ENCODE peak calls at places on chromosomes 1 and 21, in ten cellular contexts. One of them, this sample, is unnamed.
A peak's percentile ranks its signal among the peaks of the same experiment; 100 is the strongest.

GRCh38 chr21:37207441-37208009 is 59.6 kb downstream of the VPS26C start:
- DNase-seq in stimulated activated effector memory CD8-positive, alpha-beta T cell treated with anti-CD3 and anti-CD28 coated beads, Interleukin-12 subunit alpha, Interleukin-12 subunit beta, amount 100 ng/mL, for 72 hours: no peak
- DNase-seq in colonic mucosa: no peak
- DNase-seq in Peyer's patch: peak; percentile 27
- DNase-seq in A172: peak; percentile 25
- DNase-seq in left ventricle myocardium superior: peak; percentile 42
- DNase-seq in GM04503: no peak
- DNase-seq in stimulated activated CD4-positive, alpha-beta T cell treated with anti-CD3 and anti-CD28 coated beads, Interleukin-4, amount 100 ng/mL, for 24 hours: no peak
- DNase-seq in activated CD4-positive, alpha-beta T cell treated with anti-CD3 and anti-CD28 coated beads, Interleukin-2, amount 50 U/mL, for 1 hour: no peak
- DNase-seq in AML-193: no peak
- DNase-seq in this sample: no peak

GRCh38 chr1:117561071-117561470 is 44.8 kb upstream of the TENT5C start:
- DNase-seq in A172: no peak
- DNase-seq in AML-193: no peak
- DNase-seq in GM04503: no peak
- DNase-seq in stimulated activated CD4-positive, alpha-beta T cell treated with anti-CD3 and anti-CD28 coated beads, Interleukin-4, amount 100 ng/mL, for 24 hours: no peak
- DNase-seq in activated CD4-positive, alpha-beta T cell treated with anti-CD3 and anti-CD28 coated beads, Interleukin-2, amount 50 U/mL, for 1 hour: no peak
- DNase-seq in Peyer's patch: no peak
- DNase-seq in stimulated activated effector memory CD8-positive, alpha-beta T cell treated with anti-CD3 and anti-CD28 coated beads, Interleukin-12 subunit alpha, Interleukin-12 subunit beta, amount 100 ng/mL, for 72 hours: no peak
- DNase-seq in left ventricle myocardium superior: no peak
- DNase-seq in colonic mucosa: no peak
- DNase-seq in this sample: no peak

GRCh38 chr1:67020304-67020703 is 33.6 kb downstream of the SLC35D1 start:
- DNase-seq in A172: no peak
- DNase-seq in colonic mucosa: no peak
- DNase-seq in AML-193: no peak
- DNase-seq in stimulated activated effector memory CD8-positive, alpha-beta T cell treated with anti-CD3 and anti-CD28 coated beads, Interleukin-12 subunit alpha, Interleukin-12 subunit beta, amount 100 ng/mL, for 72 hours: no peak
- DNase-seq in GM04503: no peak
- DNase-seq in activated CD4-positive, alpha-beta T cell treated with anti-CD3 and anti-CD28 coated beads, Interleukin-2, amount 50 U/mL, for 1 hour: no peak
- DNase-seq in stimulated activated CD4-positive, alpha-beta T cell treated with anti-CD3 and anti-CD28 coated beads, Interleukin-4, amount 100 ng/mL, for 24 hours: no peak
- DNase-seq in Peyer's patch: no peak
- DNase-seq in left ventricle myocardium superior: no peak
- DNase-seq in this sample: no peak

GRCh38 chr1:10057305-10057704 is 24.5 kb downstream of the UBE4B start:
- DNase-seq in A172: peak; percentile 37
- DNase-seq in stimulated activated CD4-positive, alpha-beta T cell treated with anti-CD3 and anti-CD28 coated beads, Interleukin-4, amount 100 ng/mL, for 24 hours: no peak
- DNase-seq in AML-193: no peak
- DNase-seq in activated CD4-positive, alpha-beta T cell treated with anti-CD3 and anti-CD28 coated beads, Interleukin-2, amount 50 U/mL, for 1 hour: no peak
- DNase-seq in left ventricle myocardium superior: no peak
- DNase-seq in Peyer's patch: no peak
- DNase-seq in GM04503: no peak
- DNase-seq in stimulated activated effector memory CD8-positive, alpha-beta T cell treated with anti-CD3 and anti-CD28 coated beads, Interleukin-12 subunit alpha, Interleukin-12 subunit beta, amount 100 ng/mL, for 72 hours: no peak
- DNase-seq in colonic mucosa: no peak
- DNase-seq in this sample: no peak

GRCh38 chr1:206442101-206442500 is 28.2 kb upstream of the IKBKE start:
- DNase-seq in stimulated activated CD4-positive, alpha-beta T cell treated with anti-CD3 and anti-CD28 coated beads, Interleukin-4, amount 100 ng/mL, for 24 hours: no peak
- DNase-seq in left ventricle myocardium superior: no peak
- DNase-seq in colonic mucosa: no peak
- DNase-seq in activated CD4-positive, alpha-beta T cell treated with anti-CD3 and anti-CD28 coated beads, Interleukin-2, amount 50 U/mL, for 1 hour: no peak
- DNase-seq in Peyer's patch: no peak
- DNase-seq in stimulated activated effector memory CD8-positive, alpha-beta T cell treated with anti-CD3 and anti-CD28 coated beads, Interleukin-12 subunit alpha, Interleukin-12 subunit beta, amount 100 ng/mL, for 72 hours: no peak
- DNase-seq in A172: peak; percentile 55
- DNase-seq in AML-193: no peak
- DNase-seq in GM04503: no peak
- DNase-seq in this sample: no peak

GRCh38 chr21:38363684-38364083 is 106.9 kb downstream of the KCNJ15 start:
- DNase-seq in activated CD4-positive, alpha-beta T cell treated with anti-CD3 and anti-CD28 coated beads, Interleukin-2, amount 50 U/mL, for 1 hour: no peak
- DNase-seq in GM04503: no peak
- DNase-seq in AML-193: peak; percentile 34
- DNase-seq in stimulated activated CD4-positive, alpha-beta T cell treated with anti-CD3 and anti-CD28 coated beads, Interleukin-4, amount 100 ng/mL, for 24 hours: no peak
- DNase-seq in left ventricle myocardium superior: no peak
- DNase-seq in colonic mucosa: no peak
- DNase-seq in A172: no peak
- DNase-seq in stimulated activated effector memory CD8-positive, alpha-beta T cell treated with anti-CD3 and anti-CD28 coated beads, Interleukin-12 subunit alpha, Interleukin-12 subunit beta, amount 100 ng/mL, for 72 hours: no peak
- DNase-seq in Peyer's patch: no peak
- DNase-seq in this sample: no peak

GRCh38 chr1:40064797-40065492 is 24.4 kb downstream of the CAP1 start:
- DNase-seq in activated CD4-positive, alpha-beta T cell treated with anti-CD3 and anti-CD28 coated beads, Interleukin-2, amount 50 U/mL, for 1 hour: no peak
- DNase-seq in A172: no peak
- DNase-seq in left ventricle myocardium superior: no peak
- DNase-seq in GM04503: no peak
- DNase-seq in stimulated activated effector memory CD8-positive, alpha-beta T cell treated with anti-CD3 and anti-CD28 coated beads, Interleukin-12 subunit alpha, Interleukin-12 subunit beta, amount 100 ng/mL, for 72 hours: no peak
- DNase-seq in stimulated activated CD4-positive, alpha-beta T cell treated with anti-CD3 and anti-CD28 coated beads, Interleukin-4, amount 100 ng/mL, for 24 hours: no peak
- DNase-seq in Peyer's patch: peak; percentile 45
- DNase-seq in AML-193: peak; percentile 85
- DNase-seq in colonic mucosa: no peak
- DNase-seq in this sample: no peak

GRCh38 chr1:54107131-54107530 is 45.7 kb downstream of the CDCP2 start:
- DNase-seq in left ventricle myocardium superior: no peak
- DNase-seq in A172: peak; percentile 39
- DNase-seq in Peyer's patch: no peak
- DNase-seq in activated CD4-positive, alpha-beta T cell treated with anti-CD3 and anti-CD28 coated beads, Interleukin-2, amount 50 U/mL, for 1 hour: no peak
- DNase-seq in stimulated activated effector memory CD8-positive, alpha-beta T cell treated with anti-CD3 and anti-CD28 coated beads, Interleukin-12 subunit alpha, Interleukin-12 subunit beta, amount 100 ng/mL, for 72 hours: no peak
- DNase-seq in AML-193: no peak
- DNase-seq in colonic mucosa: no peak
- DNase-seq in GM04503: no peak
- DNase-seq in stimulated activated CD4-positive, alpha-beta T cell treated with anti-CD3 and anti-CD28 coated beads, Interleukin-4, amount 100 ng/mL, for 24 hours: no peak
- DNase-seq in this sample: no peak

GRCh38 chr1:63555480-63555879 is 32.2 kb downstream of the EFCAB7 start:
- DNase-seq in A172: no peak
- DNase-seq in left ventricle myocardium superior: no peak
- DNase-seq in GM04503: no peak
- DNase-seq in stimulated activated CD4-positive, alpha-beta T cell treated with anti-CD3 and anti-CD28 coated beads, Interleukin-4, amount 100 ng/mL, for 24 hours: no peak
- DNase-seq in activated CD4-positive, alpha-beta T cell treated with anti-CD3 and anti-CD28 coated beads, Interleukin-2, amount 50 U/mL, for 1 hour: no peak
- DNase-seq in colonic mucosa: no peak
- DNase-seq in Peyer's patch: no peak
- DNase-seq in stimulated activated effector memory CD8-positive, alpha-beta T cell treated with anti-CD3 and anti-CD28 coated beads, Interleukin-12 subunit alpha, Interleukin-12 subunit beta, amount 100 ng/mL, for 72 hours: no peak
- DNase-seq in AML-193: no peak
- DNase-seq in this sample: no peak

GRCh38 chr1:23026573-23026972 is 7.3 kb downstream of the KDM1A start:
- DNase-seq in GM04503: no peak
- DNase-seq in stimulated activated CD4-positive, alpha-beta T cell treated with anti-CD3 and anti-CD28 coated beads, Interleukin-4, amount 100 ng/mL, for 24 hours: no peak
- DNase-seq in A172: no peak
- DNase-seq in activated CD4-positive, alpha-beta T cell treated with anti-CD3 and anti-CD28 coated beads, Interleukin-2, amount 50 U/mL, for 1 hour: no peak
- DNase-seq in stimulated activated effector memory CD8-positive, alpha-beta T cell treated with anti-CD3 and anti-CD28 coated beads, Interleukin-12 subunit alpha, Interleukin-12 subunit beta, amount 100 ng/mL, for 72 hours: no peak
- DNase-seq in colonic mucosa: no peak
- DNase-seq in left ventricle myocardium superior: no peak
- DNase-seq in Peyer's patch: no peak
- DNase-seq in AML-193: no peak
- DNase-seq in this sample: no peak

GRCh38 chr1:214446772-214447556 is 104.4 kb downstream of the PTPN14 start:
- DNase-seq in stimulated activated effector memory CD8-positive, alpha-beta T cell treated with anti-CD3 and anti-CD28 coated beads, Interleukin-12 subunit alpha, Interleukin-12 subunit beta, amount 100 ng/mL, for 72 hours: no peak
- DNase-seq in stimulated activated CD4-positive, alpha-beta T cell treated with anti-CD3 and anti-CD28 coated beads, Interleukin-4, amount 100 ng/mL, for 24 hours: no peak
- DNase-seq in activated CD4-positive, alpha-beta T cell treated with anti-CD3 and anti-CD28 coated beads, Interleukin-2, amount 50 U/mL, for 1 hour: no peak
- DNase-seq in left ventricle myocardium superior: no peak
- DNase-seq in AML-193: no peak
- DNase-seq in colonic mucosa: no peak
- DNase-seq in GM04503: peak; percentile 84
- DNase-seq in Peyer's patch: no peak
- DNase-seq in A172: peak; percentile 100
- DNase-seq in this sample: no peak

GRCh38 chr21:31198575-31198974 is 145.5 kb downstream of the TIAM1 start:
- DNase-seq in stimulated activated effector memory CD8-positive, alpha-beta T cell treated with anti-CD3 and anti-CD28 coated beads, Interleukin-12 subunit alpha, Interleukin-12 subunit beta, amount 100 ng/mL, for 72 hours: no peak
- DNase-seq in left ventricle myocardium superior: no peak
- DNase-seq in AML-193: peak; percentile 26
- DNase-seq in A172: peak; percentile 71
- DNase-seq in stimulated activated CD4-positive, alpha-beta T cell treated with anti-CD3 and anti-CD28 coated beads, Interleukin-4, amount 100 ng/mL, for 24 hours: no peak
- DNase-seq in GM04503: no peak
- DNase-seq in colonic mucosa: no peak
- DNase-seq in activated CD4-positive, alpha-beta T cell treated with anti-CD3 and anti-CD28 coated beads, Interleukin-2, amount 50 U/mL, for 1 hour: no peak
- DNase-seq in Peyer's patch: no peak
- DNase-seq in this sample: no peak

GRCh38 chr1:29676496-29676895 is 440.2 kb downstream of the PTPRU start:
- DNase-seq in stimulated activated effector memory CD8-positive, alpha-beta T cell treated with anti-CD3 and anti-CD28 coated beads, Interleukin-12 subunit alpha, Interleukin-12 subunit beta, amount 100 ng/mL, for 72 hours: peak; percentile 18
- DNase-seq in GM04503: no peak
- DNase-seq in A172: no peak
- DNase-seq in activated CD4-positive, alpha-beta T cell treated with anti-CD3 and anti-CD28 coated beads, Interleukin-2, amount 50 U/mL, for 1 hour: no peak
- DNase-seq in left ventricle myocardium superior: no peak
- DNase-seq in AML-193: no peak
- DNase-seq in Peyer's patch: no peak
- DNase-seq in colonic mucosa: no peak
- DNase-seq in stimulated activated CD4-positive, alpha-beta T cell treated with anti-CD3 and anti-CD28 coated beads, Interleukin-4, amount 100 ng/mL, for 24 hours: no peak
- DNase-seq in this sample: peak; percentile 61

GRCh38 chr21:31456201-31456600 is 112.1 kb upstream of the TIAM1 start:
- DNase-seq in AML-193: no peak
- DNase-seq in activated CD4-positive, alpha-beta T cell treated with anti-CD3 and anti-CD28 coated beads, Interleukin-2, amount 50 U/mL, for 1 hour: no peak
- DNase-seq in Peyer's patch: no peak
- DNase-seq in stimulated activated effector memory CD8-positive, alpha-beta T cell treated with anti-CD3 and anti-CD28 coated beads, Interleukin-12 subunit alpha, Interleukin-12 subunit beta, amount 100 ng/mL, for 72 hours: no peak
- DNase-seq in GM04503: no peak
- DNase-seq in stimulated activated CD4-positive, alpha-beta T cell treated with anti-CD3 and anti-CD28 coated beads, Interleukin-4, amount 100 ng/mL, for 24 hours: no peak
- DNase-seq in A172: no peak
- DNase-seq in colonic mucosa: no peak
- DNase-seq in left ventricle myocardium superior: no peak
- DNase-seq in this sample: no peak

GRCh38 chr1:235883261-235883927 is 16.7 kb upstream of the LYST start:
- DNase-seq in A172: peak; percentile 97
- DNase-seq in colonic mucosa: peak; percentile 76
- DNase-seq in AML-193: no peak
- DNase-seq in left ventricle myocardium superior: peak; percentile 85
- DNase-seq in stimulated activated effector memory CD8-positive, alpha-beta T cell treated with anti-CD3 and anti-CD28 coated beads, Interleukin-12 subunit alpha, Interleukin-12 subunit beta, amount 100 ng/mL, for 72 hours: no peak
- DNase-seq in stimulated activated CD4-positive, alpha-beta T cell treated with anti-CD3 and anti-CD28 coated beads, Interleukin-4, amount 100 ng/mL, for 24 hours: no peak
- DNase-seq in Peyer's patch: peak; percentile 47
- DNase-seq in GM04503: peak; percentile 100
- DNase-seq in activated CD4-positive, alpha-beta T cell treated with anti-CD3 and anti-CD28 coated beads, Interleukin-2, amount 50 U/mL, for 1 hour: no peak
- DNase-seq in this sample: no peak

GRCh38 chr1:48807599-48808260 is 31.0 kb upstream of the BEND5 start:
- DNase-seq in stimulated activated CD4-positive, alpha-beta T cell treated with anti-CD3 and anti-CD28 coated beads, Interleukin-4, amount 100 ng/mL, for 24 hours: no peak
- DNase-seq in AML-193: no peak
- DNase-seq in left ventricle myocardium superior: no peak
- DNase-seq in stimulated activated effector memory CD8-positive, alpha-beta T cell treated with anti-CD3 and anti-CD28 coated beads, Interleukin-12 subunit alpha, Interleukin-12 subunit beta, amount 100 ng/mL, for 72 hours: no peak
- DNase-seq in GM04503: no peak
- DNase-seq in colonic mucosa: no peak
- DNase-seq in A172: no peak
- DNase-seq in activated CD4-positive, alpha-beta T cell treated with anti-CD3 and anti-CD28 coated beads, Interleukin-2, amount 50 U/mL, for 1 hour: no peak
- DNase-seq in Peyer's patch: no peak
- DNase-seq in this sample: no peak

GRCh38 chr1:32716312-32717126 is 13.9 kb upstream of the SYNC start:
- DNase-seq in left ventricle myocardium superior: peak; percentile 74
- DNase-seq in Peyer's patch: peak; percentile 29
- DNase-seq in A172: peak; percentile 64
- DNase-seq in colonic mucosa: peak; percentile 99
- DNase-seq in GM04503: no peak
- DNase-seq in stimulated activated effector memory CD8-positive, alpha-beta T cell treated with anti-CD3 and anti-CD28 coated beads, Interleukin-12 subunit alpha, Interleukin-12 subunit beta, amount 100 ng/mL, for 72 hours: peak; percentile 74
- DNase-seq in stimulated activated CD4-positive, alpha-beta T cell treated with anti-CD3 and anti-CD28 coated beads, Interleukin-4, amount 100 ng/mL, for 24 hours: peak; percentile 37
- DNase-seq in AML-193: no peak
- DNase-seq in activated CD4-positive, alpha-beta T cell treated with anti-CD3 and anti-CD28 coated beads, Interleukin-2, amount 50 U/mL, for 1 hour: peak; percentile 46
- DNase-seq in this sample: no peak

GRCh38 chr1:3656450-3657095 is 4.3 kb downstream of the TP73 start:
- DNase-seq in activated CD4-positive, alpha-beta T cell treated with anti-CD3 and anti-CD28 coated beads, Interleukin-2, amount 50 U/mL, for 1 hour: no peak
- DNase-seq in GM04503: no peak
- DNase-seq in A172: no peak
- DNase-seq in AML-193: no peak
- DNase-seq in stimulated activated CD4-positive, alpha-beta T cell treated with anti-CD3 and anti-CD28 coated beads, Interleukin-4, amount 100 ng/mL, for 24 hours: no peak
- DNase-seq in stimulated activated effector memory CD8-positive, alpha-beta T cell treated with anti-CD3 and anti-CD28 coated beads, Interleukin-12 subunit alpha, Interleukin-12 subunit beta, amount 100 ng/mL, for 72 hours: peak; percentile 73
- DNase-seq in Peyer's patch: no peak
- DNase-seq in left ventricle myocardium superior: no peak
- DNase-seq in colonic mucosa: no peak
- DNase-seq in this sample: no peak

This sample was measured in vagina.